ENCODE peak calls at places on chromosomes 5 and 9, in ten cellular contexts. H is foreskin melanocyte; S is erythroblast; B is fibroblast of mammary gland; Z is AG10803; F is central memory CD4-positive, alpha-beta T cell; I is stimulated activated naive CD8-positive, alpha-beta T cell treated with anti-CD3 and anti-CD28 coated beads, Interleukin-15, amount 100 ng/mL, for 72 hours; M is T-cell; C is CD8-positive, alpha-beta memory T cell; R is activated naive CD4-positive, alpha-beta T cell treated with anti-CD3 and anti-CD28 coated beads for 36 hours. K is an unnamed sample.

GRCh38 chr9:106333487-106333886 is 529.5 kb upstream of the ZNF462 start:
- DNase-seq in H (no peak), S (no peak), B (no peak), Z (no peak), F (no peak), I (no peak), M (no peak), C (no peak), R (no peak), K (no peak)

GRCh38 chr5:129899454-129899853 is 4.8 kb upstream of the CHSY3 start:
- DNase-seq in H (no peak), S (peak), B (peak), Z (peak), F (no peak), I (no peak), M (no peak), C (no peak), R (no peak), K (peak)

GRCh38 chr9:91221332-91221731 is 140.4 kb downstream of the AUH start:
- DNase-seq in H (peak), S (no peak), B (peak), Z (no peak), F (no peak), I (no peak), M (no peak), C (no peak), R (no peak), K (no peak)

GRCh38 chr9:19404278-19405075 is 4.3 kb upstream of the ACER2 start:
- DNase-seq in H (no peak), S (no peak), B (peak), Z (no peak), F (no peak), I (no peak), M (no peak), C (no peak), R (no peak), K (no peak)

GRCh38 chr5:54217826-54218503 is 92.4 kb downstream of the ARL15 start:
- DNase-seq in H (peak), S (peak), B (peak), Z (peak), F (no peak), I (no peak), M (no peak), C (peak), R (peak), K (peak)

GRCh38 chr9:124215956-124216355 is 41.8 kb upstream of the NEK6 start:
- DNase-seq in H (no peak), S (no peak), B (no peak), Z (no peak), F (no peak), I (no peak), M (no peak), C (no peak), R (no peak), K (no peak)

GRCh38 chr9:36873247-36873875 is 160.7 kb downstream of the PAX5 start:
- DNase-seq in H (no peak), S (peak), B (peak), Z (peak), F (peak), I (peak), M (peak), C (peak), R (peak), K (peak)

GRCh38 chr5:65029178-65029577 is 260.4 kb downstream of the CWC27 start:
- DNase-seq in H (no peak), S (no peak), B (no peak), Z (no peak), F (no peak), I (no peak), M (no peak), C (no peak), R (no peak), K (no peak)

GRCh38 chr5:66312291-66312690 is 168.2 kb downstream of the SREK1 start:
- DNase-seq in H (no peak), S (no peak), B (no peak), Z (no peak), F (no peak), I (no peak), M (no peak), C (no peak), R (no peak), K (no peak)

GRCh38 chr5:28014779-28015178 is 976.4 kb upstream of the CDH9 start:
- DNase-seq in H (no peak), S (peak), B (peak), Z (no peak), F (no peak), I (no peak), M (no peak), C (no peak), R (peak), K (peak)

GRCh38 chr9:35746583-35746982 is 2.4 kb downstream of the GBA2 start:
- DNase-seq in H (no peak), S (peak), B (no peak), Z (no peak), F (no peak), I (no peak), M (no peak), C (no peak), R (no peak), K (no peak)

GRCh38 chr5:16464664-16465543 is 696 bp downstream of the ZNF622 start:
- DNase-seq in H (peak), S (peak), B (no peak), Z (no peak), F (no peak), I (peak), M (no peak), C (no peak), R (no peak), K (no peak)

GRCh38 chr9:14627513-14627912 is 65.7 kb downstream of the ZDHHC21 start:
- DNase-seq in H (peak), S (no peak), B (no peak), Z (no peak), F (no peak), I (no peak), M (no peak), C (no peak), R (no peak), K (peak)

GRCh38 chr5:163041254-163041653 is 396.1 kb upstream of the CCNG1 start:
- DNase-seq in H (no peak), S (no peak), B (no peak), Z (no peak), F (no peak), I (no peak), M (no peak), C (no peak), R (no peak), K (no peak)

GRCh38 chr9:110980261-110980660 is 58.0 kb downstream of the LPAR1 start:
- DNase-seq in H (no peak), S (no peak), B (no peak), Z (no peak), F (no peak), I (no peak), M (no peak), C (no peak), R (no peak), K (no peak)

GRCh38 chr9:134358026-134358967 is 32.0 kb downstream of the RXRA start:
- DNase-seq in H (no peak), S (peak), B (no peak), Z (peak), F (no peak), I (no peak), M (no peak), C (no peak), R (no peak), K (no peak)

GRCh38 chr5:125526940-125527339 is 780.5 kb upstream of the ZNF608 start:
- DNase-seq in H (no peak), S (no peak), B (no peak), Z (no peak), F (no peak), I (no peak), M (no peak), C (no peak), R (no peak), K (no peak)

GRCh38 chr5:150640311-150641005 is at the start of gene SYNPO:
- DNase-seq in H (no peak), S (no peak), B (peak), Z (peak), F (no peak), I (no peak), M (no peak), C (no peak), R (no peak), K (no peak)

GRCh38 chr5:76082790-76083554 is at the start of gene SV2C:
- DNase-seq in H (no peak), S (peak), B (no peak), Z (no peak), F (peak), I (peak), M (no peak), C (no peak), R (peak), K (peak)

GRCh38 chr9:6150483-6150882 is 65.1 kb upstream of the IL33 start:
- DNase-seq in H (no peak), S (no peak), B (no peak), Z (no peak), F (no peak), I (no peak), M (no peak), C (no peak), R (no peak), K (no peak)

GRCh38 chr9:129748249-129748648 is 4.6 kb downstream of the PTGES start:
- DNase-seq in H (no peak), S (no peak), B (peak), Z (no peak), F (no peak), I (no peak), M (no peak), C (no peak), R (no peak), K (no peak)

GRCh38 chr5:96079075-96079474 is 117.4 kb upstream of the ELL2 start:
- DNase-seq in H (no peak), S (no peak), B (peak), Z (peak), F (no peak), I (no peak), M (no peak), C (no peak), R (peak), K (no peak)

GRCh38 chr5:168315416-168315990 is 24.1 kb downstream of the WWC1 start:
- DNase-seq in H (no peak), S (no peak), B (no peak), Z (no peak), F (no peak), I (no peak), M (no peak), C (no peak), R (no peak), K (no peak)

GRCh38 chr9:6209966-6210365 is 5.6 kb upstream of the IL33 start:
- DNase-seq in H (no peak), S (no peak), B (no peak), Z (no peak), F (no peak), I (no peak), M (no peak), C (no peak), R (no peak), K (no peak)

GRCh38 chr5:35026280-35026840 is 21.4 kb downstream of the AGXT2 start:
- DNase-seq in H (no peak), S (no peak), B (no peak), Z (no peak), F (no peak), I (no peak), M (no peak), C (no peak), R (no peak), K (no peak)

GRCh38 chr9:136901516-136902258 is 15.4 kb downstream of the TRAF2 start:
- DNase-seq in H (peak), S (no peak), B (peak), Z (peak), F (peak), I (peak), M (peak), C (peak), R (peak), K (peak)

GRCh38 chr5:124176692-124177091 is 569.7 kb downstream of the ZNF608 start:
- DNase-seq in H (no peak), S (no peak), B (peak), Z (no peak), F (no peak), I (no peak), M (no peak), C (no peak), R (no peak), K (no peak)

GRCh38 chr5:35842856-35843255 is 13.8 kb upstream of the IL7R start:
- DNase-seq in H (no peak), S (no peak), B (no peak), Z (no peak), F (no peak), I (no peak), M (no peak), C (no peak), R (no peak), K (no peak)